ENCODE peak calls at places on chromosomes 16 and 17, in four cellular contexts. S, A, Z and O are unnamed samples.

GRCh38 chr16:720507-720989 is 398 bp upstream of the ANTKMT start:
- DNase-seq in A (no peak), Z (peak), S (peak), O (peak)

GRCh38 chr16:65769776-65770438 is 596.6 kb upstream of the CDH5 start:
- DNase-seq in A (no peak), S (peak), Z (no peak), O (no peak)

GRCh38 chr17:2084129-2084765 is 29.3 kb downstream of the HIC1 start:
- DNase-seq in Z (no peak), S (peak), A (no peak), O (no peak)

GRCh38 chr17:21528031-21528684 is 152.0 kb downstream of the KCNJ12 start:
- DNase-seq in Z (no peak), S (no peak), A (no peak), O (no peak)

GRCh38 chr16:21685034-21685455 is 21.3 kb downstream of the OTOA start:
- DNase-seq in A (no peak), Z (no peak), S (no peak), O (no peak)

GRCh38 chr16:70490261-70490660 is 33.1 kb downstream of the COG4 start:
- DNase-seq in Z (no peak), S (peak), A (peak), O (no peak)

GRCh38 chr17:55038291-55038690 is 69.7 kb downstream of the STXBP4 start:
- DNase-seq in Z (no peak), A (no peak), S (no peak), O (no peak)

GRCh38 chr16:12899529-12900168 is 1.7 kb upstream of the SHISA9 start:
- DNase-seq in A (no peak), Z (no peak), S (no peak), O (no peak)

GRCh38 chr17:13228711-13229110 is 210.9 kb upstream of the ELAC2 start:
- DNase-seq in A (no peak), Z (no peak), S (no peak), O (no peak)

GRCh38 chr16:28975158-28975603 is 603 bp downstream of the SPNS1 start:
- DNase-seq in S (peak), A (no peak), Z (no peak), O (no peak)

GRCh38 chr16:28974437-28975157 is at the start of gene SPNS1:
- DNase-seq in A (peak), S (peak), Z (peak), O (peak)

GRCh38 chr16:28977703-28978641 is 3.4 kb downstream of the SPNS1 start:
- DNase-seq in Z (peak), S (no peak), A (no peak), O (no peak)

DNA sequence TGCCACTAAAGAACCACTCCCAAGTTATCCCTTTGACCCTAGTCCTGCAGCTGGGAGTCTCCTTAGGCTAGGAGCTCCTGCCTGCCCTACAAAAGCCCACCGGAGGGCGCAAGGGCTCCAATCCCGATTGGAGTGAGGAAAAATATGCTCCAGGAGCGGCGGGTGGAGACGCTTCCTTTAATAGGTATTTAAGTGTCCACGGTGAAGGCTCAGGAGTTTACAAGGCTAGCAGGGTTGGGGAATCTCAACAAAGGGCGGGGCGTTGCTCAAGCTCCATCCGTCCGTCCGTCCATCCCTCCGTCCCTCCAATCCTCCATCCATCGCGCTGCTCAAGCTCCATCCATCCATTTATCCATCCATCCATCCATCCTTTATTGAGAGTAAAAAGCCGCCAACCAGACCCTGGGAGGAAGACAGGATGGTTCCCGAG is 556 bp upstream of the SPNS1 start:
- DNase-seq in A (peak), Z (peak), S (peak), O (peak)
- H3K27ac ChIP-seq in A (no peak), Z (peak), S (peak), O (peak)

GRCh38 chr17:77725851-77726250 is 232.7 kb upstream of the TNRC6C start:
- DNase-seq in S (no peak), Z (no peak), A (no peak), O (no peak)

GRCh38 chr17:77728022-77728671 is 230.4 kb upstream of the TNRC6C start:
- DNase-seq in A (peak), Z (no peak), S (no peak), O (no peak)

GRCh38 chr17:77726549-77726957 is 231.9 kb upstream of the TNRC6C start:
- DNase-seq in S (no peak), Z (no peak), A (peak), O (no peak)

GRCh38 chr17:77728871-77729270 is 229.6 kb upstream of the TNRC6C start:
- DNase-seq in A (no peak), S (no peak), Z (no peak), O (no peak)

GRCh38 chr17:77727216-77727615 is 231.3 kb upstream of the TNRC6C start:
- DNase-seq in S (no peak), Z (no peak), A (peak), O (no peak)
- H3K27ac ChIP-seq in S (no peak), Z (no peak), A (no peak), O (peak)

GRCh38 chr16:15676506-15676905 is 26.5 kb downstream of the NDE1 start:
- DNase-seq in S (no peak), A (no peak), Z (no peak), O (no peak)
- H3K27ac ChIP-seq in S (no peak), A (no peak), Z (no peak), O (peak)

GRCh38 chr16:68082596-68083238 is 2.5 kb upstream of the NFATC3 start:
- DNase-seq in A (no peak), Z (no peak), S (no peak), O (no peak)

GRCh38 chr16:68078726-68079615 is 6.2 kb upstream of the NFATC3 start:
- DNase-seq in A (no peak), Z (no peak), S (no peak), O (no peak)

GRCh38 chr16:68081796-68082567 is 3.2 kb upstream of the NFATC3 start:
- DNase-seq in A (no peak), Z (no peak), S (no peak), O (no peak)

GRCh38 chr16:68077866-68078725 is 7.1 kb upstream of the NFATC3 start:
- DNase-seq in A (no peak), Z (no peak), S (no peak), O (no peak)

DNA sequence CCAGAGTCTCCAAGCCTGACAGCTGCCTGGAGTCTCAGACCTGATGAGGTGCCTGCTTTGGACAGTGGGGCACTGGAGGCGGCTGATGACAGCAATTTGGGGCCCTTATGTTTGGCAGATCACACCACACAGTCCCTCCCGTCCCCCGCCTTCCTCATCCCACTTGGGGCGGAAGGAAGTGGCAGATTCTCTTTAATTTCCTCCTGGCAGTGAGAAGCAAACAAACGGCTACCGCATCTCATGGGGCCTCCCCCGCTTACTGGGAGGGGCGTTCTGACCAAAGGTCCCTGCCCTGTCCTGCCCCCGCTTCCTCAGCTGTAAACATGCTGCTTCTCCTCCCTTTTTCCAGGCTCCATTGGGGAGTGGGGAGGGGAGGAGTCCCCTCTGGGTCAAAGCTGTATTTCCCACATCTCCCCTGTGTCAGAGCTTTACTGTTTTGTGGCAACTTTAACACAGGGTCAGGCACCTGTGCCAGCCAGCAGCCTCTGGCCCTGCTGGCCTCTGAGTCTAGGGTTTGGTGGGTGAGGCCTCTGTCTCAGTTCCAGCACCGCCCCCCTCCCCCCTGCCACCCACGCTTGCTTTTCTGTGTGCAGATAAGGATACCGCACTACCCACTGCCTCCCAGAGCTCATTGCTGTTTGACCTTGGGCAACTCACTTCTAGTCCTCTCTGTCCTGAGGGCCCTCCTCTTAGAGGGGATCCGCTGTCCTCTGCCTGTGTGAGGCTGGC is 5.4 kb upstream of the NFATC3 start:
- DNase-seq in S (no peak), Z (peak), A (peak), O (peak)
- H3K27ac ChIP-seq in S (no peak), Z (peak), A (no peak), O (peak)